ENCODE peak calls at places on chromosomes 16 and 17, in four cellular contexts. J is K562, P is GM12878, A is A549. Q is an unnamed sample.
A peak's percentile ranks its signal among the peaks of the same experiment; 100 is the strongest.

GRCh38 chr17:74391771-74392170 is 24.5 kb downstream of the GPR142 start:
- DNase-seq in J (no peak), P (no peak), A (no peak), Q (no peak)

GRCh38 chr16:56481468-56482112 is 30.2 kb downstream of the OGFOD1 start:
- DNase-seq in J (no peak), P (no peak), A (no peak), Q (no peak)

GRCh38 chr17:75778861-75779249 is 5.8 kb upstream of the UNK start:
- DNase-seq in J (no peak), P (no peak), A (peak; percentile 55), Q (peak; percentile 49)

GRCh38 chr16:49890876-49891275 is 35.0 kb upstream of the ZNF423 start:
- DNase-seq in J (peak; percentile 37), P (no peak), A (no peak), Q (no peak)

GRCh38 chr16:70647461-70648359 is 1.4 kb downstream of the IL34 start:
- DNase-seq in J (no peak), P (no peak), A (no peak), Q (no peak)

GRCh38 chr16:55480228-55480655 is 1.2 kb downstream of the MMP2 start:
- DNase-seq in J (no peak), P (no peak), A (no peak), Q (no peak)

GRCh38 chr17:75536401-75536800 is 10.9 kb downstream of the LLGL2 start:
- DNase-seq in J (no peak), P (no peak), A (no peak), Q (no peak)

GRCh38 chr17:32487460-32488176 is 825 bp downstream of the CDK5R1 start:
- DNase-seq in J (no peak), P (no peak), A (no peak), Q (no peak)

GRCh38 chr16:81625544-81626152 is 153.4 kb upstream of the PLCG2 start:
- DNase-seq in J (peak; percentile 50), P (no peak), A (no peak), Q (no peak)

GRCh38 chr17:40475234-40476210 is 25.9 kb downstream of the TNS4 start:
- DNase-seq in J (no peak), P (no peak), A (no peak), Q (no peak)

GRCh38 chr16:80454802-80455201 is 86.0 kb upstream of the DYNLRB2 start:
- DNase-seq in J (no peak), P (no peak), A (no peak), Q (no peak)

GRCh38 chr16:30761427-30761927 is 385 bp downstream of the CFAP119 start:
- DNase-seq in J (peak; percentile 58), P (no peak), A (no peak), Q (no peak)

GRCh38 chr16:87459027-87459426 is 33.8 kb downstream of the ZCCHC14 start:
- DNase-seq in J (no peak), P (no peak), A (no peak), Q (no peak)

GRCh38 chr17:68605914-68606313 is 4.7 kb upstream of the FAM20A start:
- DNase-seq in J (no peak), P (no peak), A (no peak), Q (no peak)

GRCh38 chr17:14590458-14591250 is 289.8 kb downstream of the HS3ST3B1 start:
- DNase-seq in J (no peak), P (no peak), A (no peak), Q (no peak)

GRCh38 chr17:80844418-80844990 is 147.1 kb upstream of the CHMP6 start:
- DNase-seq in J (no peak), P (no peak), A (no peak), Q (no peak)

GRCh38 chr16:29775742-29776408 is 2.2 kb upstream of the ZG16 start:
- DNase-seq in J (peak; percentile 50), P (no peak), A (no peak), Q (no peak)

GRCh38 chr17:7864995-7865650 is 7.3 kb downstream of the CYB5D1 start:
- DNase-seq in J (no peak), P (no peak), A (no peak), Q (no peak)

GRCh38 chr17:57623620-57624019 is 121.5 kb downstream of the CCDC182 start:
- DNase-seq in J (no peak), P (no peak), A (no peak), Q (no peak)

GRCh38 chr16:85477801-85478363 is 135.2 kb upstream of the GSE1 start:
- DNase-seq in J (no peak), P (no peak), A (no peak), Q (no peak)

GRCh38 chr16:85481206-85481605 is 131.9 kb upstream of the GSE1 start:
- DNase-seq in J (no peak), P (no peak), A (no peak), Q (no peak)

GRCh38 chr16:85481738-85482137 is 131.4 kb upstream of the GSE1 start:
- DNase-seq in J (no peak), P (no peak), A (no peak), Q (no peak)

GRCh38 chr16:85480727-85481101 is 132.4 kb upstream of the GSE1 start:
- DNase-seq in J (no peak), P (no peak), A (no peak), Q (no peak)

GRCh38 chr16:85479972-85480726 is 133.0 kb upstream of the GSE1 start:
- DNase-seq in J (no peak), P (no peak), A (peak; percentile 94), Q (no peak)
- TF ChIP-seq CHD4 in J (no peak), P (no peak), A (no peak), Q (no peak)

DNA sequence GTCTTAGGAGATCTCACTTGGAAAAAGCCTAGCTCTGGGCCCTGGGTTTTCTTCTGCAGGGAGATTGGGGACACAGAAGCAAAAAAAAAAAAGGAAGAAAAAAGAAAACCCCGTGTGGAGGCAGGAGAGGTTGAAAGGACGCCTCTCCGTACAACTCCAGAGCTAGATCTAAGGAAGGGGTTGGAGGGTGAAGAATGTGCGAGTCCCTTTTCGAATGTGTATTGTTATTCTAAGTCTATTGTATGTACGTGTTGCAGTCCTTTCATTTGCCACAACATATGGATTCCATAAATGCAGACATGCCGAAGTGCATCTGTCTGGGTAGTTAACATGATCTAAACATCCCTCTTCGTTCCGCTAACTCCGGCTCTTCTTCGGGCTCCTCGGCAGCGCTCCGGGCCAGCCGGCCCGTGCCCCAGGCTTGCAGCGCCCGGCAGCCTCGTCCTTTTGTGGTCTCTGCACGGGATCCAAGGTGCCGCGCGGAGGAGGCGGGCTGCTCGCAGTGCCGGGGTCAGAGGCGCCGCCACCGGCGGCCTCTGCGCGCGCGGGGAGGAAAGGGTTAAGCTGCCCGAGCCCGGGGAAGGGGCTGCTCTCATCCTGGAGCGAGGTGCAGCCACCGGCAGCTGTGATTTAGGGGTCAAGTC is 14.8 kb upstream of the ZFHX3 start:
- DNase-seq in J (no peak), P (no peak), A (no peak), Q (no peak)
- TF ChIP-seq MYC in J (no peak), P (no peak), A (no peak), Q (no peak)

GRCh38 chr17:34499576-34499975 is 79.8 kb upstream of the TMEM132E start:
- DNase-seq in J (peak; percentile 16), P (no peak), A (no peak), Q (no peak)
- TF ChIP-seq MAX in J (no peak), P (no peak), A (no peak), Q (no peak)

DNA sequence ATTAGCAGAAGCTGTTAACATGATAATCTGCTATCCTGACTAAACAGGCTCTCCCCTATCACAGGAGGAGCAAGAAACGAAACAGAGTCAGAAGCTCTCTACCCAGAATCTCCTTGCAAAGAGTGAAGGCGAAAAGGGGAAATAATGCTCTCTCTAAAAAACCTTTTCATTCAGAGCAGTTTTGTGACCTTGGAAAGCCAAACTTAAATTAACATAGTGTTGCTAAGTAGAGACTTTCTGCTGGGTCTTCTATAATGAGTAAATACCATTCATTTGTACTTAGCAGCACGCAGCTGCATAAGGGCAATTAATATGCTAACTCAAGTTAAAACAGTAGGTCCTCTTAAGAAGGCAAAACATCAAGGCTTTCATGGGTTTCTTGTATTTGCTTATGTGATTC is 101.7 kb upstream of the GPR139 start:
- DNase-seq in J (no peak), P (peak; percentile 27), A (no peak), Q (no peak)
- TF ChIP-seq CHD4 in J (no peak), P (no peak), A (no peak), Q (no peak)

GRCh38 chr16:4029816-4030215 is 86.4 kb downstream of the ADCY9 start:
- DNase-seq in J (no peak), P (no peak), A (no peak), Q (no peak)

GRCh38 chr16:4034963-4035362 is 81.3 kb downstream of the ADCY9 start:
- DNase-seq in J (no peak), P (no peak), A (no peak), Q (no peak)

GRCh38 chr16:4033951-4034350 is 82.3 kb downstream of the ADCY9 start:
- DNase-seq in J (no peak), P (no peak), A (no peak), Q (no peak)

GRCh38 chr16:4028144-4028543 is 88.1 kb downstream of the ADCY9 start:
- DNase-seq in J (no peak), P (no peak), A (no peak), Q (no peak)

DNA sequence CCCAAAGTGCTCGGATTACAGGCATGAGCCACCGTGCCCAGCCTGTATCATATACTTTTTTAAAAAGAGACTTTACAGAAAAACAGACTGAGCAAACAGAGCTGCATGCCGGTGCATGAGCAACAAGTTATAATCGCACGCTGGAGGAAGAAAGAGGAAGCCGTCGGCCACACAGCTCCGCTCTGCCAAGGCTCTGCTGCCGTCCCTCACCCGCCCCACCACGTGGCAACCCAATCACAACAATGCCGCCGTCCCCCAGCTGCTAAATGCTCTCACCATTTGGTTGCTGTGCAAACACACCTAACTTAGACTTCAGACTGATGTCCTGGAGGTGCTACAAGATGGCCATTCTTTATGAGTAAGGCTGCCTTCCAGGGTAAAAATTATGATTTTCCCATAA is 83.5 kb downstream of the ADCY9 start:
- DNase-seq in J (no peak), P (no peak), A (no peak), Q (no peak)
- TF ChIP-seq MYC in J (no peak), P (no peak), A (no peak), Q (no peak)

DNA sequence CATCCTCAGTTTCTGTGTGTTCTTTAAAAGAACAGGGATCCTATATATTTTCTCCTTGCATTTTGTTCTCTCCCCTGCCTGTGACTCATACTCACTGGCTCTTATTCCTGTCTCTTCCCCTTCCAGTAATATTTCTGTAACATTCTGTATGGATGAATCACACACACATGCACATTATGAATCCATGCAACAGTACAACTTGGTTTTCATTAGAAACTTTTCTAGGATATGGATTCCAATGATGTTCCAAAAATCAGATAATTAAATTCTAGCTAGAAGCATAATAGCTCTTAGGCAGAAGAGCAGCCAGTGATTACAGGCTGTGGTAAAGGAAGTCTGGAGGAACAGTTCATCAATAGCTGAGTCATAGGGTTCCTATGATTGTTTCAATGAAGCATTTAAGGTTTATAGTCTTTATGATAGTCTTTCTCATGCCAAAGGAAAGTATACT is 119.6 kb upstream of the PMFBP1 start:
- DNase-seq in J (no peak), P (no peak), A (peak; percentile 53), Q (peak; percentile 28)
- TF ChIP-seq MAX in J (no peak), P (no peak), A (peak; percentile 48), Q (no peak)

DNA sequence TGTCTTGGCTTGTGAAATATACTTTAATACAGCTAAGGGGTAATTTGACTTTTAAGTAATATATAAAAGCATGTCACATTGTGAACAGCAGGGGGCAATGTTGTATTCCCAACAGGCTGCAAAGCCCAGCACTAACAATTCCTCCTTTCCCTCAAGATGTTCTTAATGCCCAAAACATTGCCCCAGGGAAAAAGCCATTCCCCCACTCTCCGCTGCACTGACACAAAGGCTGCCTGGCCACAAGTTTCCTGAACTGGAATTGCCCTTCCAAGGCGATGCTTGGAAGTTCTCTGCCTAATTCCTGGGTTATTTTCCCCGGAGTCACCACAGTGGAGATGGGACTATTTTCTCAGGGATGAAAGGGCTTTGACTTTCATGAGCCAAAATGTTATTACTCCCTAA is 27.2 kb downstream of the CLEC16A start:
- DNase-seq in J (peak; percentile 35), P (no peak), A (peak; percentile 51), Q (peak; percentile 70)
- TF ChIP-seq CHD4 in J (no peak), P (no peak), A (no peak), Q (no peak)

GRCh38 chr16:73732143-73732542 is 564.5 kb upstream of the PSMD7 start:
- DNase-seq in J (no peak), P (no peak), A (no peak), Q (peak; percentile 26)
- TF ChIP-seq MYC in J (no peak), P (no peak), A (no peak), Q (no peak)